ENCODE peak calls at places on chromosomes 6 and 20, in five cellular contexts. One of them, this sample, is unnamed.

GRCh38 chr6:79250107-79250514 is 15.6 kb upstream of the HMGN3 start:
- DNase-seq in T-helper 9 cell: no peak
- DNase-seq in fibroblast of lung: no peak
- DNase-seq in endodermal cell: no peak
- DNase-seq in neural crest cell: no peak
- DNase-seq in this sample: no peak

GRCh38 chr6:7140631-7141366 is 33.0 kb downstream of the RREB1 start:
- DNase-seq in endodermal cell: peak; percentile 95
- DNase-seq in neural crest cell: peak; percentile 73
- DNase-seq in T-helper 9 cell: peak; percentile 73
- DNase-seq in fibroblast of lung: peak; percentile 73
- DNase-seq in this sample: peak; percentile 77

GRCh38 chr6:16450821-16451220 is 212.4 kb downstream of the GMPR start:
- DNase-seq in neural crest cell: no peak
- DNase-seq in endodermal cell: no peak
- DNase-seq in fibroblast of lung: peak; percentile 74
- DNase-seq in T-helper 9 cell: no peak
- DNase-seq in this sample: no peak

GRCh38 chr6:148851683-148852556 is 105.1 kb downstream of the UST start:
- DNase-seq in endodermal cell: peak; percentile 58
- DNase-seq in T-helper 9 cell: no peak
- DNase-seq in fibroblast of lung: no peak
- DNase-seq in neural crest cell: no peak
- DNase-seq in this sample: no peak

GRCh38 chr20:16187956-16188616 is 385.2 kb downstream of the KIF16B start:
- DNase-seq in fibroblast of lung: no peak
- DNase-seq in endodermal cell: no peak
- DNase-seq in T-helper 9 cell: no peak
- DNase-seq in neural crest cell: no peak
- DNase-seq in this sample: no peak

GRCh38 chr6:156808287-156808686 is 31.1 kb downstream of the ARID1B start:
- DNase-seq in endodermal cell: peak; percentile 50
- DNase-seq in neural crest cell: no peak
- DNase-seq in fibroblast of lung: peak; percentile 36
- DNase-seq in T-helper 9 cell: no peak
- DNase-seq in this sample: no peak

GRCh38 chr20:49179368-49180277 is 8.5 kb downstream of the STAU1 start:
- DNase-seq in T-helper 9 cell: no peak
- DNase-seq in neural crest cell: no peak
- DNase-seq in fibroblast of lung: no peak
- DNase-seq in endodermal cell: no peak
- DNase-seq in this sample: peak; percentile 8

GRCh38 chr6:107634147-107635057 is 144.5 kb downstream of the SOBP start:
- DNase-seq in T-helper 9 cell: no peak
- DNase-seq in neural crest cell: no peak
- DNase-seq in endodermal cell: no peak
- DNase-seq in fibroblast of lung: peak; percentile 24
- DNase-seq in this sample: no peak

GRCh38 chr6:13920584-13920983 is 4.2 kb upstream of the RNF182 start:
- DNase-seq in T-helper 9 cell: no peak
- DNase-seq in fibroblast of lung: peak; percentile 16
- DNase-seq in neural crest cell: no peak
- DNase-seq in endodermal cell: no peak
- DNase-seq in this sample: no peak

GRCh38 chr6:151016107-151016506 is 150.6 kb downstream of the MTHFD1L start:
- DNase-seq in endodermal cell: peak; percentile 10
- DNase-seq in T-helper 9 cell: no peak
- DNase-seq in fibroblast of lung: no peak
- DNase-seq in neural crest cell: no peak
- DNase-seq in this sample: no peak

GRCh38 chr20:36275441-36276189 is 30.5 kb upstream of the DLGAP4 start:
- DNase-seq in endodermal cell: no peak
- DNase-seq in neural crest cell: no peak
- DNase-seq in T-helper 9 cell: no peak
- DNase-seq in fibroblast of lung: no peak
- DNase-seq in this sample: no peak

GRCh38 chr6:14070457-14070856 is 47.1 kb upstream of the CD83 start:
- DNase-seq in fibroblast of lung: no peak
- DNase-seq in endodermal cell: no peak
- DNase-seq in neural crest cell: no peak
- DNase-seq in T-helper 9 cell: no peak
- DNase-seq in this sample: no peak